ENCODE peak calls at places on chromosomes 1 and 21, in six cellular contexts. R is HepG2, F is K562, D is GM23338, N is H1, X is HCT116. J is an unnamed sample.

GRCh38 chr1:38482080-38482826 is 377.3 kb downstream of the RRAGC start:
- DNase-seq in N (no peak), D (no peak), F (no peak), X (no peak), R (no peak), J (no peak)

GRCh38 chr1:17768651-17769241 is 13.6 kb downstream of the ACTL8 start:
- DNase-seq in R (no peak), X (no peak), F (no peak), D (no peak), N (no peak), J (no peak)

GRCh38 chr1:27589841-27590426 is 14.0 kb downstream of the AHDC1 start:
- DNase-seq in F (no peak), N (no peak), R (no peak), X (no peak), D (no peak), J (peak; percentile 47)

GRCh38 chr1:94063379-94063778 is 57.6 kb downstream of the ABCA4 start:
- DNase-seq in X (peak; percentile 51), D (peak; percentile 62), F (no peak), N (no peak), R (peak; percentile 76), J (peak; percentile 73)

GRCh38 chr1:71521655-71522264 is 440.9 kb upstream of the ZRANB2 start:
- DNase-seq in F (no peak), X (no peak), D (peak; percentile 54), N (no peak), R (peak; percentile 2), J (peak; percentile 52)

GRCh38 chr21:38903578-38904193 is 98.0 kb downstream of the ETS2 start:
- DNase-seq in X (no peak), N (no peak), D (no peak), F (no peak), R (no peak), J (no peak)

GRCh38 chr1:91683598-91683951 is 182.9 kb downstream of the CDC7 start:
- DNase-seq in R (no peak), X (no peak), D (peak; percentile 52), F (no peak), N (no peak), J (no peak)

GRCh38 chr1:152182431-152182830 is 23.4 kb upstream of the RPTN start:
- DNase-seq in X (no peak), F (no peak), D (peak; percentile 49), N (no peak), R (no peak), J (no peak)

GRCh38 chr1:63892632-63893395 is 119.0 kb downstream of the ROR1 start:
- DNase-seq in X (no peak), D (no peak), R (no peak), F (no peak), N (no peak), J (no peak)

GRCh38 chr21:36099000-36099399 is 29.2 kb downstream of the CBR1 start:
- DNase-seq in F (no peak), N (no peak), D (no peak), R (no peak), X (no peak), J (no peak)

GRCh38 chr1:8121261-8122159 is 95.4 kb upstream of the ERRFI1 start:
- DNase-seq in N (no peak), F (peak; percentile 37), D (no peak), X (peak; percentile 95), R (peak; percentile 91), J (peak; percentile 99)

GRCh38 chr1:116309090-116309870 is 63.8 kb upstream of the ATP1A1 start:
- DNase-seq in D (no peak), R (no peak), X (no peak), N (no peak), F (no peak), J (no peak)

GRCh38 chr21:36203603-36203889 is 46.9 kb downstream of the DOP1B start:
- DNase-seq in F (no peak), N (no peak), D (no peak), X (peak; percentile 59), R (peak; percentile 34), J (peak; percentile 17)

GRCh38 chr21:21722736-21723135 is 724.5 kb downstream of the NCAM2 start:
- DNase-seq in X (no peak), D (no peak), N (no peak), F (no peak), R (no peak), J (no peak)

GRCh38 chr1:147579532-147580199 is 38.4 kb downstream of the BCL9 start:
- DNase-seq in N (no peak), X (no peak), R (peak; percentile 73), D (no peak), F (no peak), J (no peak)

GRCh38 chr1:168509875-168510594 is 33.8 kb downstream of the XCL2 start:
- DNase-seq in R (no peak), F (no peak), D (no peak), N (no peak), X (no peak), J (no peak)

GRCh38 chr1:168510595-168510918 is 33.2 kb downstream of the XCL2 start:
- DNase-seq in D (no peak), X (no peak), N (no peak), F (no peak), R (no peak), J (no peak)

GRCh38 chr1:168513656-168514404 is 30.0 kb downstream of the XCL2 start:
- DNase-seq in R (no peak), N (no peak), X (no peak), D (no peak), F (no peak), J (no peak)

GRCh38 chr1:168509204-168509603 is 34.6 kb downstream of the XCL2 start:
- DNase-seq in R (no peak), D (no peak), X (no peak), F (no peak), N (no peak), J (no peak)

GRCh38 chr1:168512864-168513595 is 30.8 kb downstream of the XCL2 start:
- DNase-seq in F (no peak), R (peak; percentile 21), D (no peak), X (no peak), N (no peak), J (no peak)
- H3K79me2 ChIP-seq in F (no peaks in the 10 kb centered on the region), R (no peaks in the 10 kb centered on the region), D (no peaks in the 10 kb centered on the region), X (no peaks in the 10 kb centered on the region), N (no peaks in the 10 kb centered on the region), J (no peaks in the 10 kb centered on the region)

GRCh38 chr1:234730110-234730509 is 120.1 kb upstream of the IRF2BP2 start:
- DNase-seq in F (no peak), N (no peak), X (no peak), R (no peak), D (no peak), J (no peak)
- TF ChIP-seq POLR2AphosphoS5 in F (no peak), N (no peak), X (no peak), R (no peak), D (no peak), J (no peak)

DNA sequence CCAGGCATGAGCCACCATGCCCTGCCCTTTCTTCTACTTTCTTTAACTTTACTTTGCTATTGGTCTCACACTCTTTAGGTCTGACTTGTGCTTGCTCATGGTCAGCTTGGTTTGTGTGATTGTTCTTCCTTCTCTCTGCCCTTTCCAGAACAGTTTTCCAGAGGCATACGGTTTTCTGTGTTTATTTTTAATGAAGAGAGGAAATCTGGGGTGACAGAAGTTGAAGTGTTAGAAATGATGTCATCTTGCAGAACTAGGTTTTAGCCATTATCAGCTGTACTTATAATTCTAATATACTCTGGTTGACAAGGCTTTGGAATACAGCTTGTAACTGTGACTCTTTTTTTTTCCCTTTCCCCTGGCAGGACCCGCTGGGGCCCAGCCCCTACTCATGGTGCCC is 14.4 kb downstream of the AGO3 start:
- DNase-seq in X (no peak), N (no peak), D (no peak), R (no peak), F (no peak), J (peak; percentile 71)
- H3K79me2 ChIP-seq in X (peaks cover 89% of the 10 kb centered on the region), N (no peaks in the 10 kb centered on the region), D (peaks cover 87% of the 10 kb centered on the region), R (peaks cover 59% of the 10 kb centered on the region), F (peaks cover 79% of the 10 kb centered on the region), J (peaks cover 48% of the 10 kb centered on the region)

GRCh38 chr1:201495447-201496295 is 11.3 kb downstream of the CSRP1 start:
- DNase-seq in N (no peak), D (no peak), X (no peak), F (no peak), R (peak; percentile 84), J (peak; percentile 86)
- TF ChIP-seq POLR2AphosphoS5 in N (no peak), D (no peak), X (no peak), F (no peak), R (no peak), J (peak; percentile 24)

DNA sequence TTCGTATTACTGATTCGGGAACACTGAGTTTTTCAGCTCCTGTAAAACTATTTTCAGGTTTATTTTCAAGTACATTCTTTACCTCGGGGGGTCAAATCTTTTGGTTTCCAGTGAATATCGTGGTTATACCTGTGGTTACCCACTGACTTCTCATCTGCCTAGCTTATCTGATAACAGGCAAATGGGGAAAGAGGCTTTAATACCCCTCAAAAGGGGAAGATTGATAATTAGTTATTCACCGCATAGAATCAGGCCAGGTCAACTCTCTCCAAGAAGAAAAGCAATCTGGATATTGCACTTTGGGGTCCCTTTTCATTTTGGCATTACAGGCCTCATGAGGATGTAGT is 23.0 kb downstream of the RUNX1 start:
- DNase-seq in D (no peak), F (no peak), R (no peak), X (no peak), N (no peak), J (no peak)
- H3K79me2 ChIP-seq in D (no peaks in the 10 kb centered on the region), F (peaks cover 26% of the 10 kb centered on the region), R (no peaks in the 10 kb centered on the region), X (no peaks in the 10 kb centered on the region), N (no peaks in the 10 kb centered on the region), J (no peaks in the 10 kb centered on the region)

GRCh38 chr1:145858937-145859490 is at the start of gene PIAS3:
- DNase-seq in N (peak; percentile 95), D (peak; percentile 98), R (peak; percentile 76), X (peak; percentile 82), F (peak; percentile 95), J (peak; percentile 97)
- TF ChIP-seq POLR2AphosphoS5 in N (no peak), D (peak; percentile 49), R (no peak), X (no peak), F (no peak), J (no peak)

DNA sequence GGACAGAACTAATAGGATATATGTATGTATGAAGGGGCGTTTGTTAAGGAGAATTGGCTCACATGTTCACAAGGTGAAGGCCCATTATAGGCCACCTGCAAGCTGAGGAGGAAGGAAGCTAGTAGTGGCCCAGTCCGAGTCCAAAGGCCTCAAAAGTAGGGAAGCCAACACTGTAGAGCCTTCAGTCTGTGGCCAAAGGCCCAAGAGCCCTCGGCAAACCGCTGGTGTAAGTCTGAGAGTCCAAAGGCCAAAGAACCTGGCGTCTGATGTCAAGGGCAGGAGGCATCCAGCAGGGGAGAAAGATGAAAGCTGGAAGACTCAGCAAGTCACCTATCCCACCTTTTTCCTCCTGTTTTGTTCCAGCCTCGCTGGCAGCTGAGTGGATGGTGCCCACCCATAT is 24.5 kb downstream of the BACH1 start:
- DNase-seq in F (no peak), R (no peak), X (no peak), N (no peak), D (no peak), J (no peak)
- H3K79me2 ChIP-seq in F (peaks cover 94% of the 10 kb centered on the region), R (peaks cover 66% of the 10 kb centered on the region), X (peaks cover 75% of the 10 kb centered on the region), N (peaks cover 11% of the 10 kb centered on the region), D (peaks cover 96% of the 10 kb centered on the region), J (peaks cover 57% of the 10 kb centered on the region)